ENCODE peak calls at places on chromosomes 7 and 10, in seven cellular contexts. Y, F, Z, S, W, M and N are unnamed samples.

GRCh38 chr10:2886662-2887061 is 180.7 kb upstream of the PFKP start:
- DNase-seq in S (no peak), F (no peak), M (no peak), Z (no peak), W (no peak), Y (no peak), N (no peak)

GRCh38 chr10:69709366-69709941 is 79.4 kb downstream of the FAM241B start:
- DNase-seq in Z (no peak), F (no peak), W (no peak), S (no peak), Y (no peak), M (no peak), N (no peak)

GRCh38 chr7:36280840-36281812 is 108.5 kb upstream of the ANLN start:
- DNase-seq in W (peak; percentile 43), Z (peak; percentile 74), M (no peak), F (peak; percentile 90), Y (peak; percentile 86), S (no peak), N (peak; percentile 78)

GRCh38 chr10:119761106-119761505 is 35.3 kb downstream of the INPP5F start:
- DNase-seq in F (peak; percentile 94), S (no peak), Z (no peak), Y (peak; percentile 92), M (no peak), W (no peak), N (no peak)

GRCh38 chr10:93379366-93380042 is 102.6 kb downstream of the MYOF start:
- DNase-seq in M (no peak), S (no peak), F (peak; percentile 86), W (no peak), Y (peak; percentile 86), Z (no peak), N (no peak)

GRCh38 chr10:29642996-29643395 is 8.2 kb upstream of the SVIL start:
- DNase-seq in M (no peak), Y (peak; percentile 88), W (no peak), Z (no peak), F (peak; percentile 87), S (no peak), N (no peak)

GRCh38 chr7:149569726-149570422 is 72.3 kb upstream of the ZNF746 start:
- DNase-seq in W (no peak), Y (no peak), F (no peak), M (peak; percentile 54), S (no peak), Z (peak; percentile 42), N (no peak)

GRCh38 chr10:67487906-67488619 is 207.9 kb downstream of the CTNNA3 start:
- DNase-seq in S (no peak), W (no peak), F (no peak), Z (no peak), Y (no peak), M (no peak), N (no peak)

GRCh38 chr10:68212721-68213352 is 19.1 kb downstream of the ATOH7 start:
- DNase-seq in F (peak; percentile 67), Y (peak; percentile 73), Z (no peak), M (no peak), W (no peak), S (no peak), N (peak; percentile 25)

GRCh38 chr7:82156168-82156567 is 287.4 kb downstream of the CACNA2D1 start:
- DNase-seq in Z (no peak), W (no peak), F (no peak), Y (no peak), M (no peak), S (no peak), N (peak; percentile 86)

GRCh38 chr7:37448057-37448636 is 517 bp downstream of the ELMO1 start:
- DNase-seq in W (no peak), M (no peak), F (no peak), Y (no peak), S (no peak), Z (peak; percentile 40), N (peak; percentile 41)

GRCh38 chr10:130138479-130138866 is 2.3 kb downstream of the GLRX3 start:
- DNase-seq in F (peak; percentile 69), Z (no peak), S (no peak), W (peak; percentile 17), M (no peak), Y (peak; percentile 82), N (peak; percentile 81)

GRCh38 chr10:75137533-75138438 is 26.3 kb downstream of the SAMD8 start:
- DNase-seq in M (no peak), S (no peak), Z (no peak), F (peak; percentile 72), Y (peak; percentile 60), W (peak; percentile 20), N (peak; percentile 17)

GRCh38 chr10:44203535-44203934 is 181.4 kb downstream of the CXCL12 start:
- DNase-seq in M (no peak), Y (no peak), F (no peak), W (no peak), S (no peak), Z (no peak), N (no peak)

GRCh38 chr10:125101581-125101980 is 58.8 kb downstream of the CTBP2 start:
- DNase-seq in M (no peak), S (no peak), W (no peak), Z (no peak), Y (no peak), F (no peak), N (no peak)

GRCh38 chr7:140315498-140316164 is 82.7 kb downstream of the SLC37A3 start:
- DNase-seq in M (no peak), Y (no peak), F (no peak), W (no peak), Z (no peak), S (no peak), N (no peak)

DNA sequence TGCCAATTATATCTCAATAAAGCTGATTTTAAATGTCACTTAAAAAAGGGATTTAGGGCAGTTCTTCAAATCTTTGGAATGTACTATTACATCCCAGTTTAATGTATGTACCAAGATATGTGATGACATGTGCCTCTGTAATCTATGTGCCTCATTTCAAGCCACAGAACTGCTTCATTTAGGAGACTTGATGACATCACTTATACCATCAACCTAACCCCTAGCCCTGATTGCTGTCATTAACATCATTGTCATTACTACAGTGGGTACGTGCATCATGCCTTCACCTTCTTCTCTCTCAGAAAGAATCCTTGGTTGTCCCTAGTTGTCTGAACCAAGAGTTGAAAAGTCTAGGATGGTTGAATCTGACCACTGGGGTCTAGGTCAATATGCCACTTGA is 134.3 kb upstream of the RAB11FIP2 start:
- DNase-seq in Y (no peak), S (no peak), F (no peak), M (no peak), Z (no peak), W (peak; percentile 45), N (no peak)
- H3K23ac ChIP-seq in Y (no peak overlapping the region), S (no peak overlapping the region), F (no peak overlapping the region), M (no peak overlapping the region), Z (no peak overlapping the region), W (no peak overlapping the region), N (no peak overlapping the region)

GRCh38 chr7:155315977-155316376 is 18.3 kb downstream of the INSIG1 start:
- DNase-seq in F (no peak), W (peak; percentile 46), S (no peak), M (no peak), Z (no peak), Y (no peak), N (no peak)

GRCh38 chr7:155316427-155317113 is 18.9 kb downstream of the INSIG1 start:
- DNase-seq in W (peak; percentile 95), F (no peak), S (no peak), M (no peak), Y (no peak), Z (no peak), N (no peak)

GRCh38 chr7:155313082-155313481 is 15.4 kb downstream of the INSIG1 start:
- DNase-seq in Y (no peak), Z (no peak), S (no peak), F (no peak), M (no peak), W (no peak), N (no peak)

GRCh38 chr7:155318245-155318644 is 20.6 kb downstream of the INSIG1 start:
- DNase-seq in F (no peak), W (no peak), M (no peak), Y (no peak), Z (no peak), S (no peak), N (no peak)

DNA sequence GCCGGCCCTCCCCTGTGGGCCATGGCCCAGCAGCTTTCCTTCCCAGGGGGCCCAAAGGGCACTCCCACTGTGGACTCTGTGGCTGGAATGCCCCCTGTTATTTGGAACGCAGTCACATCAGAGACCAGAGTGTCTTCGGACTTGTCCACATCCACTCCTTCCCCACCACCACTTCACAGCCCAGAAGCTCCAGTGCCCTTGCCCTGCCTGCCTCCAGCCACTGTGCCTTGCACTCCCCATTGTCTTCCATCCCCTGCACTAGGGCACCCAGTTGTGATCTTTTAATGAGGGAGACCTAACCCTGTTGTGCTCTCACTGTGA is 19.4 kb downstream of the INSIG1 start:
- DNase-seq in M (no peak), Y (no peak), W (no peak), Z (no peak), F (no peak), S (no peak), N (no peak)
- H3K18ac ChIP-seq in M (no peak overlapping the region), Y (no peak overlapping the region), W (no peak overlapping the region), Z (no peak overlapping the region), F (no peak overlapping the region), S (no peak overlapping the region), N (no peak overlapping the region)

DNA sequence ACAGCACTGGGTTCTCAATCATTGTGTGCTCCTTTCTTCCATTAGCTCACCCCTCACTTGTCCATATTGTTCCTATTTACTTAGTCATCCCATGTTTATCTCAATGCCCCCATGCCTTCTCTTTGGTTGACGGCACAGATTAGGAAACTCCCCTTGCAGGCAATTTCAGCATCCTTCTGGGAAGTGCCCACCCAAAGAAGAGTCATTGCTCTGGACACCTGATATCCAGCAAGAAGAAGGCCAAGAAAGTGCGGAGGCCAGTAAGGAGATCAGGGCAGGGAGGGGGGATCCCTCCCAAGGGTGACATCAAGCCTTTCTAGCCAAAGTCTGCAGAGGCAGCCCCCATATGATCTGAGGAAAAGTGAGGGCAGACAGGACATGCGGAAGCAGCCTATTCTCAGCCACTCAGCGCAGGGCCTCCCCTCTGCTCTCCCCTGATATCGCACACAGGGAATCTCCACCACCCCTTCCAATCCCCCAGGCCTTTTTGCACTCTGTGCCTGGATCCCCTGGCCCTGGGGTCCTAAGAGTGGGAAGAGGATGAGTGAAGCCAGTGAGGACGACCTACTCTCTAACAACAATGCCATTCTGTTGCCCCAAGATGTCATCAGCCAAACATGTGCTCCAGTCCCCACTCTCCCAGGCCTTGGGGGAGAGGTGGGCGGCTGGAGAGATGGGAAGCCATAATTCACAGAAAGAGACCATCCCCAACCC is 1.8 kb downstream of the TRPV6 start:
- DNase-seq in Z (peak; percentile 14), F (no peak), S (no peak), M (no peak), Y (no peak), W (peak; percentile 59), N (peak; percentile 30)
- H3K23ac ChIP-seq in Z (no peak overlapping the region), F (no peak overlapping the region), S (no peak overlapping the region), M (no peak overlapping the region), Y (no peak overlapping the region), W (no peak overlapping the region), N (no peak overlapping the region)

DNA sequence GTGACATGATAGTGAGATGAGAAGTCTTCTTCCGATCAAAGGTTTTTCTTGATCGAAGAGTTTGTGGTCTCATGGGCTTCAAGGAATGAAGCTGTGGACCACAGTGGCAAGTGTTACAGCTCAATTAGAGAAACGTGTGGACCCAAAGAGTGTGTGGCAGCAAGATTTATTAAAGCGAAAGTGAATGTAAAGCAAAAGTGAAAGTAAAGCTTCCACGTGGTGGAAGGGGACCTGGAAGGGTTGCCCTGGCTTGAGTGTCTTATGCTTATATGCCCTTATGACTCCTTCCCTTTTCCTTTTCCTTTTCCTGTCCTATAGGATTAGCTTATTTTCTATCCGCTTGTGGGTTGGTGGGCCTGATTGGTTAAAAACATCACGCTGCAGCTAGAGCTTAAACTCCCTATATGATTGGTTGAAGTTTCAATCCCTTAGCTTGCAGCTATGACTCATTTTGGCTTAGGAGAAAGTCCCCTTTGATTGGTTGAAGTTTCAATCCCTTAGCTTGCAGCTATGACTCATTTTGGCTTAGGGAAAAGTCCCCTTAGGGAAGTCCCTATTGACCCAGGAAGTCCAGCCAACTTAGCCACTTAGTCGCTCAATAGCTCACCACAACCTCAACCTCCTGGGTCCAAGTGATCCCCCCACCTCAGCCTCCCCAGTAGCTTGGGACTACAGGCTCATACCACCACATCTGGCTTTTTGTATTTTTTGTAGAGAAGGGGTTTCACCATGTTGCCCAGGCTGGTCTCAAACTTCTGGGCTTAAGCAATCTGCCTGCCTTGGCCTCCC is 34.7 kb downstream of the MRPS24 start:
- DNase-seq in Z (no peak), F (peak; percentile 40), S (no peak), W (peak; percentile 13), M (no peak), Y (peak; percentile 57), N (peak; percentile 10)
- H3K18ac ChIP-seq in Z (no peak overlapping the region), F (no peak overlapping the region), S (no peak overlapping the region), W (no peak overlapping the region), M (no peak overlapping the region), Y (no peak overlapping the region), N (no peak overlapping the region)